ENCODE peak calls at places on chromosomes 4 and X, in seven cellular contexts. A, S, E, R, T, U and F are unnamed samples.

GRCh38 chr4:16758206-16758605 is 140.2 kb downstream of the LDB2 start:
- DNase-seq in A (no peak), S (no peak), E (no peak), R (no peak), T (no peak), U (no peak), F (no peak)

GRCh38 chr4:6695660-6696581 is 2.2 kb downstream of the S100P start:
- DNase-seq in A (no peak), S (no peak), E (no peak), R (no peak), T (no peak), U (peak; percentile 64), F (no peak)

GRCh38 chr4:185734214-185734613 is 77.8 kb downstream of the SORBS2 start:
- DNase-seq in A (peak; percentile 67), S (no peak), E (no peak), R (no peak), T (no peak), U (no peak), F (peak; percentile 71)

GRCh38 chr4:113106076-113106475 is 56.6 kb downstream of the ANK2 start:
- DNase-seq in A (no peak), S (no peak), E (peak; percentile 5), R (peak; percentile 35), T (no peak), U (no peak), F (peak; percentile 5)

GRCh38 chr4:6917445-6918241 is 8.0 kb downstream of the TBC1D14 start:
- DNase-seq in A (peak; percentile 47), S (no peak), E (peak; percentile 81), R (no peak), T (peak; percentile 69), U (peak; percentile 49), F (peak; percentile 68)

GRCh38 chr4:159766241-159766640 is 663.4 kb downstream of the RAPGEF2 start:
- DNase-seq in A (no peak), S (no peak), E (no peak), R (no peak), T (no peak), U (no peak), F (no peak)

GRCh38 chr4:1792832-1793495 is at the start of gene FGFR3:
- DNase-seq in A (peak; percentile 35), S (peak; percentile 4), E (no peak), R (no peak), T (peak; percentile 78), U (no peak), F (peak; percentile 97)

GRCh38 chrX:107676559-107677378 is 48.5 kb downstream of the PRPS1 start:
- DNase-seq in A (peak; percentile 76), S (no peak), E (no peak), R (peak; percentile 41), T (no peak), U (no peak), F (no peak)

GRCh38 chr4:100361336-100361735 is 156.5 kb downstream of the EMCN start:
- DNase-seq in A (no peak), S (no peak), E (no peak), R (no peak), T (no peak), U (no peak), F (no peak)

GRCh38 chrX:49919617-49920016 is 2.8 kb upstream of the CLCN5 start:
- DNase-seq in A (no peak), S (no peak), E (no peak), R (peak; percentile 44), T (peak; percentile 50), U (peak; percentile 15), F (peak; percentile 39)

GRCh38 chr4:156946508-156947197 is 24.9 kb downstream of the PDGFC start:
- DNase-seq in A (no peak), S (no peak), E (no peak), R (no peak), T (no peak), U (no peak), F (no peak)

GRCh38 chrX:20067709-20068315 is 48.9 kb downstream of the MAP7D2 start:
- DNase-seq in A (peak; percentile 20), S (no peak), E (no peak), R (no peak), T (no peak), U (no peak), F (no peak)

GRCh38 chr4:28225005-28225404 is 1364.4 kb downstream of the STIM2 start:
- DNase-seq in A (no peak), S (no peak), E (peak; percentile 0), R (no peak), T (peak; percentile 24), U (no peak), F (no peak)

GRCh38 chr4:37728064-37728463 is 41.9 kb upstream of the RELL1 start:
- DNase-seq in A (no peak), S (no peak), E (no peak), R (no peak), T (no peak), U (no peak), F (no peak)

GRCh38 chr4:144169211-144169610 is 28.7 kb upstream of the GYPA start:
- DNase-seq in A (no peak), S (no peak), E (no peak), R (no peak), T (no peak), U (no peak), F (no peak)

GRCh38 chr4:40550900-40551546 is 78.6 kb downstream of the RBM47 start:
- DNase-seq in A (peak; percentile 68), S (no peak), E (peak; percentile 31), R (no peak), T (no peak), U (peak; percentile 3), F (peak; percentile 52)

GRCh38 chr4:129808242-129808641 is 712.3 kb downstream of the C4orf33 start:
- DNase-seq in A (no peak), S (no peak), E (no peak), R (no peak), T (no peak), U (no peak), F (no peak)

GRCh38 chr4:74230902-74231499 is 73.1 kb downstream of the MTHFD2L start:
- DNase-seq in A (no peak), S (no peak), E (no peak), R (no peak), T (no peak), U (no peak), F (no peak)

GRCh38 chr4:51836531-51836930 is 6.4 kb upstream of the DCUN1D4 start:
- DNase-seq in A (no peak), S (no peak), E (no peak), R (no peak), T (no peak), U (no peak), F (no peak)

GRCh38 chr4:99324978-99325377 is 3.8 kb upstream of the ADH1B start:
- DNase-seq in A (no peak), S (no peak), E (no peak), R (no peak), T (no peak), U (no peak), F (no peak)

GRCh38 chr4:127604949-127605709 is 27.6 kb upstream of the INTU start:
- DNase-seq in A (no peak), S (no peak), E (peak; percentile 69), R (peak; percentile 15), T (peak; percentile 69), U (no peak), F (peak; percentile 31)

GRCh38 chr4:135244605-135245146 is 1043.1 kb upstream of the PABPC4L start:
- DNase-seq in A (no peak), S (no peak), E (no peak), R (no peak), T (no peak), U (no peak), F (no peak)

GRCh38 chrX:76555816-76556215 is 128.3 kb downstream of the MAGEE1 start:
- DNase-seq in A (no peak), S (no peak), E (peak; percentile 16), R (peak; percentile 74), T (peak; percentile 58), U (no peak), F (no peak)

GRCh38 chr4:65839288-65839919 is 169.1 kb upstream of the EPHA5 start:
- DNase-seq in A (no peak), S (no peak), E (no peak), R (no peak), T (no peak), U (no peak), F (no peak)

GRCh38 chr4:54566608-54567007 is 91.1 kb upstream of the KIT start:
- DNase-seq in A (no peak), S (no peak), E (no peak), R (no peak), T (no peak), U (peak; percentile 38), F (no peak)

GRCh38 chr4:92303621-92304027 is at the start of gene GRID2:
- DNase-seq in A (no peak), S (no peak), E (peak; percentile 65), R (peak; percentile 28), T (peak; percentile 83), U (no peak), F (peak; percentile 38)

GRCh38 chrX:153968754-153969124 is 2.9 kb downstream of the HCFC1 start:
- DNase-seq in A (no peak), S (peak; percentile 29), E (no peak), R (peak; percentile 7), T (no peak), U (no peak), F (no peak)

GRCh38 chr4:71604785-71605184 is 179.1 kb downstream of the GC start:
- DNase-seq in A (peak; percentile 45), S (no peak), E (no peak), R (no peak), T (no peak), U (no peak), F (peak; percentile 15)

GRCh38 chrX:20913760-20914159 is 460.5 kb upstream of the CNKSR2 start:
- DNase-seq in A (no peak), S (no peak), E (no peak), R (no peak), T (peak; percentile 39), U (no peak), F (no peak)

GRCh38 chr4:65250916-65251315 is 419.4 kb downstream of the EPHA5 start:
- DNase-seq in A (no peak), S (no peak), E (no peak), R (no peak), T (no peak), U (no peak), F (no peak)